ENCODE peak calls at places on chromosomes 12 and 14, in ten cellular contexts. F is testis, M is GM23338, S is cardiac muscle cell, P is psoas muscle, X is mammary epithelial cell, K is sigmoid colon, A is heart left ventricle, Y is suprapubic skin, T is keratinocyte. W is an unnamed sample.

GRCh38 chr12:57623811-57624390 is 9.1 kb downstream of the B4GALNT1 start:
- DNase-seq in A (no peak), P (no peak), X (no peak), Y (no peak), T (no peak), S (no peak), F (no peak), K (peak; percentile 35), M (no peak), W (no peak)

GRCh38 chr12:78179346-78179745 is 348.7 kb downstream of the NAV3 start:
- DNase-seq in X (no peak), K (no peak), M (no peak), Y (no peak), S (no peak), F (no peak), T (no peak), P (no peak), A (no peak), W (no peak)

GRCh38 chr12:4956054-4956453 is 46.3 kb downstream of the KCNA1 start:
- DNase-seq in X (no peak), M (no peak), S (no peak), P (no peak), Y (no peak), A (no peak), T (no peak), K (no peak), F (no peak), W (no peak)

GRCh38 chr14:24513009-24513408 is 4.9 kb upstream of the CMA1 start:
- DNase-seq in F (no peak), S (no peak), T (no peak), M (peak; percentile 64), Y (no peak), X (no peak), P (no peak), A (no peak), K (no peak), W (no peak)

GRCh38 chr12:114448618-114448933 is 42.6 kb upstream of the TBX5 start:
- DNase-seq in Y (no peak), P (no peak), F (no peak), X (no peak), M (peak; percentile 77), A (peak; percentile 52), K (no peak), S (peak; percentile 86), T (no peak), W (no peak)

GRCh38 chr12:57171668-57172067 is 24.2 kb upstream of the LRP1-AS start:
- DNase-seq in K (no peak), T (peak; percentile 19), F (peak; percentile 72), P (no peak), X (no peak), M (no peak), S (no peak), A (no peak), Y (no peak), W (no peak)

GRCh38 chr14:103984196-103984595 is 41.9 kb upstream of the RD3L start:
- DNase-seq in T (no peak), K (no peak), X (no peak), M (no peak), A (no peak), P (no peak), S (no peak), F (no peak), Y (no peak), W (no peak)

GRCh38 chr12:22828059-22828458 is 203.1 kb downstream of the ETNK1 start:
- DNase-seq in X (no peak), K (no peak), S (no peak), P (no peak), T (no peak), Y (no peak), A (no peak), M (no peak), F (no peak), W (no peak)

DNA sequence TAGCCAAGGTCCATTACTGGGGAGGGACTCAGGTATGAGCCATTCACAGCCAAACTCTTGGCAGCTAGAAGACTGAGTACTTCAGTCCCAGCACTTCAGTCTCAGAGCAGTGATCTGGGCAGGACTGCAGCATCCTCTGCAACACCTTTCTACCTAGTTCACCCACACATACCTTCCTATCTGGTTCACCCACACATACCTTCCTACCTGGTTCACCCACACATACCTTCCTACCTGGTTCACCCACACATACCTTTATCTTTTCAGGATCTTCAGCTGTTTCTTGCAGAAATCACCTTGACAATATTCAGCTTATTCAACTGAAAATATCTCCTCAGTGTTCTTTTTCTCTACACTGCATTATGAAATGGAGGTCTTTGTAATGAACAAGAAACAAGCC is 101.3 kb downstream of the SRGAP1 start:
- DNase-seq in A (no peak), S (no peak), T (peak; percentile 26), F (no peak), Y (no peak), P (no peak), K (no peak), X (peak; percentile 24), M (no peak), W (no peak)
- H3K4me1 ChIP-seq in A (peaks cover 17% of the 10 kb centered on the region), S (peaks cover 1% of the 10 kb centered on the region), T (peaks cover 6% of the 10 kb centered on the region), F (peaks cover 18% of the 10 kb centered on the region), Y (peaks cover 10% of the 10 kb centered on the region), P (no peaks in the 10 kb centered on the region), K (no peaks in the 10 kb centered on the region), X (peaks cover 8% of the 10 kb centered on the region), M (peaks cover 5% of the 10 kb centered on the region), W (peaks cover 19% of the 10 kb centered on the region)

GRCh38 chr12:25829192-25829591 is 129.3 kb upstream of the RASSF8 start:
- DNase-seq in F (no peak), A (no peak), Y (no peak), K (peak; percentile 84), P (no peak), X (peak; percentile 82), M (no peak), T (no peak), S (no peak), W (no peak)
- H3K4me3 ChIP-seq in F (no peak overlapping the region), A (no peak overlapping the region), Y (no peak overlapping the region), K (no peak overlapping the region), P (no peak overlapping the region), X (no peak overlapping the region), M (no peak overlapping the region), T (no peak overlapping the region), S (no peak overlapping the region), W (no peak overlapping the region)

DNA sequence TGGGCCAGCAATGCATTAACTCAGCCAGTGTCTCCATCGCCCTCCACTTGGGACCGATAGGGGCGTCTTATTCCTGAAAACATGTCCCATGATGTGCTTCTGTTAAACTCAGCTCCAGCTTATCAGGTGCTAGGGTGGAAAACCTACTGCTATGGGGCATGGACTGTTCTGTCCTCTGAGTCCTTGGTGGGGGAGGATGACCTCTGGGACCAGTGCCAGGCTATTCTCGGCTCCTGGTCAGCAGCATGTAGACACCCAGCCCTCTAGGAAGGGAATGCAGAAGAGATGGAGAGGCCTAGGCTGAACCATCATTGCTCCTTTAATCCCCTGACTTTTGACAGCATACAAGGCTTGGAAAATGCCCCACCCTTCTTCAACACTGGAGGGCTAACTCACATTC is 486.2 kb downstream of the MED13L start:
- DNase-seq in T (no peak), X (no peak), P (no peak), S (peak; percentile 55), F (peak; percentile 83), A (peak; percentile 83), Y (no peak), K (no peak), M (peak; percentile 3), W (no peak)
- TF ChIP-seq CTCF in T (no peak), X (no peak), P (no peak), S (no peak), F (no peak), A (no peak), Y (no peak), K (no peak), M (no peak), W (no peak)

GRCh38 chr12:26119391-26119981 is 5.4 kb downstream of the BHLHE41 start:
- DNase-seq in P (no peak), T (no peak), M (peak; percentile 62), F (peak; percentile 59), K (no peak), X (peak; percentile 68), S (peak; percentile 53), Y (no peak), A (no peak), W (peak; percentile 23)
- H3K4me1 ChIP-seq in P (peaks cover 57% of the 10 kb centered on the region), T (peaks cover 19% of the 10 kb centered on the region), M (peaks cover 55% of the 10 kb centered on the region), F (peaks cover 29% of the 10 kb centered on the region), K (peaks cover 28% of the 10 kb centered on the region), X (peaks cover 42% of the 10 kb centered on the region), S (peaks cover 4% of the 10 kb centered on the region), Y (peaks cover 61% of the 10 kb centered on the region), A (peaks cover 46% of the 10 kb centered on the region), W (peaks cover 3% of the 10 kb centered on the region)